ENCODE peak calls at places on chromosomes 7 and 10, in seven cellular contexts. E is RWPE2, V is Panc1, A is DND-41, C is adrenal gland, P is body of pancreas, T is HL-60. L is an unnamed sample.

GRCh38 chr10:79944428-79945395 is 4.2 kb downstream of the SFTPD start:
- DNase-seq in E (no peak), V (no peak), A (no peak), C (no peak), P (no peak), T (no peak), L (no peak)

GRCh38 chr10:125016123-125016522 is 74.2 kb downstream of the ZRANB1 start:
- DNase-seq in E (no peak), V (no peak), A (no peak), C (no peak), P (no peak), T (no peak), L (no peak)

GRCh38 chr7:79298145-79298760 is 155.2 kb downstream of the MAGI2 start:
- DNase-seq in E (no peak), V (peak), A (peak), C (peak), P (peak), T (peak), L (no peak)

GRCh38 chr10:64091889-64092288 is 570.7 kb downstream of the REEP3 start:
- DNase-seq in E (no peak), V (no peak), A (no peak), C (no peak), P (no peak), T (no peak), L (no peak)

GRCh38 chr10:51879238-51879637 is 179.8 kb upstream of the CSTF2T start:
- DNase-seq in E (no peak), V (no peak), A (no peak), C (peak), P (no peak), T (no peak), L (no peak)

GRCh38 chr7:154853063-154853726 is 149.7 kb downstream of the PAXIP1 start:
- DNase-seq in E (no peak), V (no peak), A (no peak), C (no peak), P (no peak), T (no peak), L (no peak)

GRCh38 chr10:22823109-22823508 is 104.7 kb upstream of the ARMC3 start:
- DNase-seq in E (no peak), V (peak), A (no peak), C (no peak), P (no peak), T (no peak), L (no peak)

GRCh38 chr10:129131439-129132122 is 335.5 kb upstream of the MGMT start:
- DNase-seq in E (no peak), V (no peak), A (no peak), C (no peak), P (no peak), T (no peak), L (no peak)

GRCh38 chr10:116784651-116785050 is 42.3 kb upstream of the HSPA12A start:
- DNase-seq in E (no peak), V (no peak), A (no peak), C (no peak), P (no peak), T (no peak), L (no peak)

GRCh38 chr7:26398436-26399308 is 107.0 kb downstream of the SNX10 start:
- DNase-seq in E (no peak), V (no peak), A (peak), C (peak), P (peak), T (peak), L (no peak)

GRCh38 chr7:6392712-6393666 is 54.8 kb downstream of the DAGLB start:
- DNase-seq in E (peak), V (no peak), A (no peak), C (peak), P (peak), T (no peak), L (no peak)

GRCh38 chr10:44425466-44425865 is 40.6 kb upstream of the CXCL12 start:
- DNase-seq in E (no peak), V (no peak), A (no peak), C (no peak), P (no peak), T (no peak), L (no peak)

GRCh38 chr7:159098795-159099194 is 45.9 kb downstream of the VIPR2 start:
- DNase-seq in E (peak), V (no peak), A (no peak), C (no peak), P (no peak), T (no peak), L (no peak)

GRCh38 chr7:67821116-67821515 is 824.5 kb downstream of the TYW1 start:
- DNase-seq in E (no peak), V (no peak), A (no peak), C (peak), P (no peak), T (no peak), L (no peak)

GRCh38 chr7:138243430-138243829 is 167.2 kb downstream of the AKR1D1 start:
- DNase-seq in E (no peak), V (no peak), A (no peak), C (peak), P (peak), T (no peak), L (no peak)

GRCh38 chr10:128092454-128092853 is 33.8 kb downstream of the MKI67 start:
- DNase-seq in E (no peak), V (no peak), A (no peak), C (no peak), P (no peak), T (no peak), L (no peak)

GRCh38 chr10:15433850-15434537 is 62.9 kb upstream of the FAM171A1 start:
- DNase-seq in E (no peak), V (no peak), A (peak), C (peak), P (peak), T (no peak), L (no peak)

GRCh38 chr7:98754041-98754479 is 115.8 kb downstream of the TMEM130 start:
- DNase-seq in E (no peak), V (no peak), A (peak), C (no peak), P (no peak), T (no peak), L (no peak)

GRCh38 chr10:132774905-132775863 is 10.8 kb downstream of the NKX6-2 start:
- DNase-seq in E (no peak), V (no peak), A (no peak), C (no peak), P (peak), T (no peak), L (no peak)

GRCh38 chr7:137970263-137970975 is 31.5 kb downstream of the CREB3L2 start:
- DNase-seq in E (no peak), V (no peak), A (no peak), C (peak), P (peak), T (no peak), L (no peak)

GRCh38 chr10:75995041-75995430 is 563.6 kb downstream of the LRMDA start:
- DNase-seq in E (no peak), V (no peak), A (no peak), C (no peak), P (no peak), T (no peak), L (no peak)

GRCh38 chr7:103113164-103113563 is 35.7 kb downstream of the NAPEPLD start:
- DNase-seq in E (peak), V (no peak), A (no peak), C (no peak), P (no peak), T (no peak), L (no peak)

GRCh38 chr10:108783897-108784296 is 1139.4 kb downstream of the XPNPEP1 start:
- DNase-seq in E (no peak), V (peak), A (peak), C (no peak), P (no peak), T (peak), L (no peak)

GRCh38 chr10:31010062-31010461 is 21.6 kb downstream of the ZNF438 start:
- DNase-seq in E (no peak), V (no peak), A (no peak), C (no peak), P (no peak), T (no peak), L (no peak)

GRCh38 chr10:31011660-31012022 is 20.0 kb downstream of the ZNF438 start:
- DNase-seq in E (no peak), V (no peak), A (no peak), C (no peak), P (no peak), T (no peak), L (no peak)

GRCh38 chr10:31011017-31011659 is 20.5 kb downstream of the ZNF438 start:
- DNase-seq in E (no peak), V (no peak), A (no peak), C (no peak), P (no peak), T (no peak), L (no peak)

GRCh38 chr10:31014146-31014880 is 17.4 kb downstream of the ZNF438 start:
- DNase-seq in E (no peak), V (no peak), A (no peak), C (no peak), P (no peak), T (no peak), L (no peak)

GRCh38 chr10:31013331-31013730 is 18.3 kb downstream of the ZNF438 start:
- DNase-seq in E (no peak), V (no peak), A (no peak), C (no peak), P (no peak), T (no peak), L (no peak)
- TF ChIP-seq CTCF in E (no peak), V (no peak), A (no peak), C (no peak), P (no peak), T (no peak), L (no peak)

DNA sequence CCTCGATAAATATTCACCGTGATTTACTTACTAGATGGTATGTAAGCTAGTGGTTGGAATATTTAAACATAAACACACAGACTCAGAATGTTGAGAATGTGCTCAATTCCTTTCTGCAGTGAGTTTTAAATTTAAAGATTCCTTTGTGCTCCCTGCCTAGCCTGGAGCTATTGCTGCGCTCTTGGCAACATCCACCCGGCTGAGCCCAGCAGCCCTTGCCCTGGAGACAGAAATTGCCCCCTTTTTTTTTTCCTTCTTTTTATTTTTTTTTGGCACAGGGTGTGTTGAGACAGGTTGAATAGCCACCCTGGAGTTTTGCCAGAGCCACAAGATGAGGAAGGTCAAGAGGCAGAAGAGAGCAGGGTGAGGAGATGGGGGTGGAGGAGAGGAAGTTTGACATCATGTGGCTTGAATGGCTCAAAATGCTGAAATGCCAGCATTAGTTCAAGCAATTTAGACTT is 180.8 kb downstream of the PRKCQ start:
- DNase-seq in E (no peak), V (no peak), A (no peak), C (peak), P (peak), T (peak), L (no peak)
- H3K27ac ChIP-seq in E (no peak), V (no peak), A (no peak), C (peak), P (no peak), T (peak), L (no peak)

DNA sequence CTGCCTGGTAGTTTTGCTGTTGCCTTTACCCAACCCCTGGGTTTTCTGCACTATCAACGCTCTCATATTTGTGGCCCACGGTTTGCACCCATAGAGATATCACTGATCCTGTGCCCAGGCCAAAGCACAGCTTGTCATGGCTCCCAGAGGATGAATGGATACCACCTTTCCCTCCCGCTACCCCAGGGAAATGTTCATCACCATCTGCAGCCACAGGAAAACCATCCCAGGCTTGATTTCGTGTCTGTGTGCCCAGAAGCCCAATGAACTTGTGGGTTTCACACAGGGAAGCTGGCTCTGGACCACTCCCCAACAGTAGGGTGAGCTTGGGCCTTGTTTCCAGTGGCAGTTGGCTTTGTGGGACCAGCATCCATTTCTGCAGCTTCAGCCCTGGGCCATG is 143.1 kb upstream of the GDF10 start:
- DNase-seq in E (no peak), V (no peak), A (no peak), C (no peak), P (no peak), T (no peak), L (no peak)
- TF ChIP-seq CTCF in E (no peak), V (no peak), A (no peak), C (no peak), P (no peak), T (no peak), L (no peak)

GRCh38 chr7:149723795-149724495 is 49.4 kb downstream of the ZNF467 start:
- DNase-seq in E (no peak), V (no peak), A (no peak), C (no peak), P (no peak), T (no peak), L (no peak)
- H3K27ac ChIP-seq in E (no peak), V (no peak), A (no peak), C (no peak), P (no peak), T (no peak), L (no peak)

GRCh38 chr10:118308664-118309063 is 33.5 kb downstream of the FAM204A start:
- DNase-seq in E (no peak), V (no peak), A (no peak), C (no peak), P (no peak), T (no peak), L (no peak)
- TF ChIP-seq CTCF in E (no peak), V (no peak), A (peak), C (no peak), P (no peak), T (no peak), L (no peak)

GRCh38 chr10:32148864-32149256 is 92.6 kb upstream of the KIF5B start:
- DNase-seq in E (no peak), V (no peak), A (no peak), C (no peak), P (no peak), T (no peak), L (no peak)

GRCh38 chr10:32151876-32152275 is 95.7 kb upstream of the KIF5B start:
- DNase-seq in E (no peak), V (no peak), A (no peak), C (no peak), P (no peak), T (no peak), L (no peak)

GRCh38 chr10:32147730-32148129 is 91.5 kb upstream of the KIF5B start:
- DNase-seq in E (no peak), V (no peak), A (no peak), C (no peak), P (no peak), T (no peak), L (no peak)

GRCh38 chr10:32150532-32151101 is 94.4 kb upstream of the KIF5B start:
- DNase-seq in E (no peak), V (no peak), A (no peak), C (no peak), P (peak), T (no peak), L (no peak)

GRCh38 chr10:32149257-32149955 is 93.2 kb upstream of the KIF5B start:
- DNase-seq in E (no peak), V (no peak), A (no peak), C (peak), P (peak), T (no peak), L (no peak)
- H3K27ac ChIP-seq in E (peak), V (no peak), A (no peak), C (peak), P (peak), T (no peak), L (no peak)

GRCh38 chr7:106290319-106290718 is 5.5 kb upstream of the NAMPT start:
- DNase-seq in E (no peak), V (no peak), A (no peak), C (no peak), P (no peak), T (no peak), L (no peak)

GRCh38 chr7:106291247-106291646 is 6.5 kb upstream of the NAMPT start:
- DNase-seq in E (no peak), V (no peak), A (no peak), C (no peak), P (peak), T (no peak), L (no peak)

GRCh38 chr7:106289848-106290247 is 5.1 kb upstream of the NAMPT start:
- DNase-seq in E (no peak), V (no peak), A (no peak), C (no peak), P (no peak), T (no peak), L (no peak)

DNA sequence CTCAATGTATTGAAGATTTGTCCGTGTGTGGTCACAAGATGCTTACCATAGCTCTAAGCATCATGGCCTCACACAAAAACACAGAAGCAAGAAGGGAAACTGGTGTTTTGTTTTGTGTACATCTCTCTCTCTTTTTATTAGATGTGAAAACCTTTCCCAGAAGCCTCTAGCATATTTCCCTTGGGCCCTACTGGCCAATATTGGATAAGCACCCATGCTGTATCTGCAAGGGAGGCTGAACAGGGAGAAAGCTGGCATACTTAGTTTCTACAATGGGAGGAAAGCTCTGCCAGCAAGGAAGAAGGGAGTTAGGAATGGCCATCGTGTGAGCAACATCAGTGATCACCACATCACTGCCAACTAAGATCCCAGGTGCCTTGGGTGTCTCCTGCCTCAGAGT is 9.6 kb upstream of the NAMPT start:
- DNase-seq in E (no peak), V (no peak), A (no peak), C (no peak), P (no peak), T (no peak), L (no peak)
- TF ChIP-seq CTCF in E (no peak), V (peak), A (peak), C (no peak), P (no peak), T (no peak), L (no peak)

L was measured in CD4-positive, alpha-beta T cell.